ENCODE peak calls at places on chromosomes 1 and 21, in five cellular contexts. D is GM20000, G is spleen, X is AG04449, H is dorsolateral prefrontal cortex. S is an unnamed sample.
A peak's percentile ranks its signal among the peaks of the same experiment; 100 is the strongest.

GRCh38 chr1:54331091-54331772 is 75.0 kb downstream of the SSBP3 start:
- DNase-seq in D (no peak), G (no peak), X (no peak), H (no peak), S (no peak)

GRCh38 chr1:18668750-18669404 is 38.2 kb downstream of the PAX7 start:
- DNase-seq in D (no peak), G (no peak), X (no peak), H (no peak), S (no peak)

GRCh38 chr1:212652609-212653008 is 44.0 kb downstream of the ATF3 start:
- DNase-seq in D (no peak), G (no peak), X (no peak), H (no peak), S (no peak)

GRCh38 chr1:170309389-170310013 is 163.7 kb downstream of the NTMT2 start:
- DNase-seq in D (no peak), G (no peak), X (peak; percentile 94), H (no peak), S (no peak)

GRCh38 chr1:116110507-116111195 is 548 bp upstream of the MAB21L3 start:
- DNase-seq in D (peak; percentile 60), G (no peak), X (no peak), H (no peak), S (no peak)

GRCh38 chr1:228478912-228479665 is 8.1 kb upstream of the RNF187 start:
- DNase-seq in D (peak; percentile 50), G (no peak), X (no peak), H (no peak), S (no peak)

GRCh38 chr1:28392027-28392652 is 22.6 kb downstream of the PHACTR4 start:
- DNase-seq in D (no peak), G (no peak), X (peak; percentile 81), H (no peak), S (no peak)

GRCh38 chr1:52141513-52142219 is at the start of gene ZFYVE9:
- DNase-seq in D (peak; percentile 92), G (peak; percentile 94), X (no peak), H (peak; percentile 50), S (peak; percentile 80)

GRCh38 chr1:57910782-57911181 is 486.9 kb upstream of the DAB1 start:
- DNase-seq in D (no peak), G (no peak), X (no peak), H (no peak), S (no peak)

GRCh38 chr1:67500413-67500959 is 70.3 kb upstream of the SERBP1 start:
- DNase-seq in D (peak; percentile 88), G (peak; percentile 93), X (no peak), H (peak; percentile 74), S (peak; percentile 88)

GRCh38 chr1:234584926-234585325 is 25.1 kb downstream of the IRF2BP2 start:
- DNase-seq in D (no peak), G (no peak), X (no peak), H (no peak), S (no peak)

GRCh38 chr1:201016211-201016651 is 7.3 kb downstream of the KIF21B start:
- DNase-seq in D (no peak), G (peak; percentile 74), X (no peak), H (peak; percentile 64), S (no peak)

GRCh38 chr1:185075476-185075875 is 30.1 kb downstream of the RNF2 start:
- DNase-seq in D (no peak), G (no peak), X (no peak), H (no peak), S (no peak)

GRCh38 chr1:21783679-21784603 is 992 bp upstream of the USP48 start:
- DNase-seq in D (no peak), G (peak; percentile 82), X (no peak), H (no peak), S (no peak)

GRCh38 chr1:28199328-28200233 is 23.1 kb upstream of the PTAFR start:
- DNase-seq in D (peak; percentile 86), G (no peak), X (no peak), H (no peak), S (no peak)

GRCh38 chr1:50967416-50968020 is 2.5 kb upstream of the CDKN2C start:
- DNase-seq in D (peak; percentile 46), G (no peak), X (no peak), H (no peak), S (no peak)

GRCh38 chr21:15001113-15001512 is 63.7 kb downstream of the NRIP1 start:
- DNase-seq in D (no peak), G (no peak), X (no peak), H (no peak), S (no peak)

GRCh38 chr1:232017057-232017456 is 390.5 kb downstream of the DISC1 start:
- DNase-seq in D (no peak), G (no peak), X (peak; percentile 7), H (no peak), S (no peak)

GRCh38 chr1:206460846-206461426 is 9.3 kb upstream of the IKBKE start:
- DNase-seq in D (no peak), G (peak; percentile 76), X (no peak), H (no peak), S (no peak)

GRCh38 chr1:27887215-27888035 is 15.1 kb downstream of the THEMIS2 start:
- DNase-seq in D (no peak), G (peak; percentile 81), X (no peak), H (no peak), S (no peak)

GRCh38 chr1:226656601-226657277 is 82.3 kb downstream of the ITPKB start:
- DNase-seq in D (no peak), G (peak; percentile 72), X (peak; percentile 38), H (no peak), S (no peak)

GRCh38 chr1:7427901-7428300 is 343.2 kb upstream of the VAMP3 start:
- DNase-seq in D (no peak), G (peak; percentile 76), X (no peak), H (no peak), S (no peak)

GRCh38 chr1:28296401-28297220 is 32.2 kb upstream of the MED18 start:
- DNase-seq in D (no peak), G (no peak), X (no peak), H (no peak), S (peak; percentile 52)

GRCh38 chr1:186033744-186034345 is 299.7 kb downstream of the HMCN1 start:
- DNase-seq in D (no peak), G (no peak), X (no peak), H (no peak), S (no peak)

GRCh38 chr1:45134468-45134873 is 71.9 kb downstream of the ZSWIM5 start:
- DNase-seq in D (no peak), G (no peak), X (no peak), H (no peak), S (no peak)

GRCh38 chr1:7298749-7299151 is 472.3 kb upstream of the VAMP3 start:
- DNase-seq in D (no peak), G (no peak), X (no peak), H (no peak), S (no peak)

GRCh38 chr1:84433253-84434080 is 35.2 kb downstream of the DNASE2B start:
- DNase-seq in D (peak; percentile 52), G (no peak), X (peak; percentile 16), H (peak; percentile 34), S (peak; percentile 56)

GRCh38 chr1:185567006-185567405 is 167.2 kb upstream of the HMCN1 start:
- DNase-seq in D (peak; percentile 34), G (no peak), X (no peak), H (no peak), S (no peak)

GRCh38 chr1:89810880-89811279 is 10.0 kb upstream of the LRRC8D start:
- DNase-seq in D (no peak), G (no peak), X (no peak), H (no peak), S (no peak)

GRCh38 chr1:3349161-3349967 is 105.1 kb upstream of the ARHGEF16 start:
- DNase-seq in D (no peak), G (no peak), X (no peak), H (no peak), S (no peak)

DNA sequence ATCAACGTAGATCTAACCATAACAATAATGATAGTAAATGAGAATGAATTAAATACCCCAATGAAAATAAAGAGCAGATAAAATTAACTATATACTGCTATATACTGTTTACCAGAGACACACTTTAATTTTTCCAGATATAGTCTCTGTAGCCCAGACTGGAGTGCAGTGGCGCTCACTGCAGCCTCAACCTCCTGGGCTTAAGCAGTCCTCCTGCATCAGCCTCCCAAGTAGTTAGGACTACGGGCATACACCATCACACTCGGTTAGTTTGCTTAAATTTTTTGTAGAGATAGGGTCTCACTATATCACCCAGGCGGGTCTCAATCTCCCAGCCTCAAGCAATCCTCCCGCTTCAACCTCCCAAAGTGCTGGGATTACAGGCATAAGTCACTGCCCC is 37.2 kb downstream of the TRIM33 start:
- DNase-seq in D (no peak), G (no peak), X (no peak), H (no peak), S (no peak)
- TF ChIP-seq CTCF in D (no peak), G (no peak), X (no peak), H (no peak), S (no peak)

DNA sequence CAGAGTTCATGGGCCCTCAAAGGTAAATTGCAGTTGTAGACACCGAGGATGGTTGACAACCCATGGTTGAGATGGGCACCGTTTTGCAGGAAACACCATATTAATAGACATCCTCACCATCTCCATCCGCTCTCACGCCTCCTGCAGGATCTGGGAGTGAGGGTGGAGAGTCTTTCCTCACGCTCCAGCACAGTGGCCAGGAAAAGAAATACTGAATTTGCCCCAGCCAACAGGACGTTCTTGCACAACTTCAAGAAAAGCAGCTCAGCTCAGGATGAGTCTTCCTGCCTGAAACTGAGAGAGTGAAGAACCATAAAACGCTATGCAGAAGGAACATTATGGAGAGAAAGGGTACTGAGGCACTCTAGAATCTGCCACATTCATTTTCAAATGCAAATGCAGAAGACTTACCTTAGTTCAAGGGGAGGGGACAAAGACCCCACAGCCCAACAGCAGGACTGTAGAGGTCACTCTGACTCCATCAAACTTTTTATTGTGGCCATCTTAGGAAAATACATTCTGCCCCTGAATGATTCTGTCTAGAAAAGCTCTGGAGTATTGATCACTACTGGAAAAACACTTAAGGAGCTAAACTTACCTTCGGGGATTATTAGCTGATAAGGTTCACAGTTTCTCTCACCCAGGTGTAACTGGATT is 9.3 kb downstream of the SLAMF8 start:
- DNase-seq in D (no peak), G (no peak), X (no peak), H (no peak), S (no peak)
- TF ChIP-seq CTCF in D (no peak), G (no peak), X (no peak), H (no peak), S (no peak)

GRCh38 chr1:172532700-172533510 is at the start of gene SUCO:
- DNase-seq in D (peak; percentile 96), G (peak; percentile 100), X (peak; percentile 96), H (peak; percentile 100), S (peak; percentile 100)
- TF ChIP-seq CTCF in D (no peak), G (peak; percentile 9), X (peak; percentile 25), H (no peak), S (peak; percentile 15)

DNA sequence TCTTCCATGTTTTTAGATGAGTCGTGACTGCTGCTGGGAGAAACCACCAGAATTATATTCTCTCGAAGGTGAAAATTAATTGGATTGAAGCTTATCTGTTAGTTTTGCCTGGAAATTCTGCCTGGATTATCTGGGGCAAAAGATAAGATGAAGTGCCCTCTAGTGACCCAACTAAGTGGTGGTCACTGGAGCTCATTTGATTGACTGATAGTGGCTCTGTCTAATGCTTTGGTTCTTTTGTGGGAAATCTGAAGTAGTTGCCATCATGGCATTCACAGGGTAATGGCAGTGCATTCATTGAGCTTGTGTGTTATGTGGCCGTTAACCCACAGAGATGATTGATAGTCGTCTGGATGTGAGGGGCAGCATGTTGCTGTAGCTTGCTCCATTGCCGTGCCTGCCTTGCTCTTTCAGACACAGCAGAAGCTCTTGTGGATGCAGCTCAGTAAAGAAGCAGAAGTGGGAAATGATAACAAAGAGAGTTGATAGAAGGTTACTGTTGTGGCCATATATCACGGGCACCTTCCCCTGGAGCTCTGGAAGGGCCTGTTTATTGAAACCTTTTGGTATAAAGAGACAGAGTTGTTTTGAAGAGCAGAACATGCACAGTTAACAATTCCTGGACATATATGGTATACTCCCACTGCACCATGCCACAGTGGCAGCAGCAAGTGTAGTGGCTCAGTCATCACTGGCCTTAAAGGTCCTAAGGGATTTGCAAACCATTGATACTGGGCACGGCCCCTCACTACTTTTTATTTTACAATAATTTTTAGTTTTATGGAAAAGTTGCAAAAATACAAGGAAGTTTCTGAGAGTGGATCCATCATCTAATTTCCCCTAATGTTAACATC is 42.0 kb downstream of the CXADR start:
- DNase-seq in D (peak; percentile 21), G (no peak), X (no peak), H (no peak), S (no peak)
- TF ChIP-seq CTCF in D (no peak), G (no peak), X (no peak), H (peak; percentile 60), S (peak; percentile 54)